ENCODE peak calls at places on chromosomes 5 and 9, in four cellular contexts. A is thyroid gland, B is Peyer's patch, W is WERI-Rb-1. X is an unnamed sample.

GRCh38 chr5:100595152-100595811 is 60.1 kb downstream of the FAM174A start:
- DNase-seq in A (no peak), W (no peak), B (peak; percentile 49), X (no peak)

GRCh38 chr9:18478517-18479361 is 4.8 kb downstream of the ADAMTSL1 start:
- DNase-seq in W (no peak), B (no peak), A (no peak), X (no peak)

GRCh38 chr5:90170231-90170630 is 239.3 kb downstream of the CETN3 start:
- DNase-seq in W (no peak), B (no peak), A (no peak), X (no peak)

GRCh38 chr9:4167040-4167671 is 132.7 kb downstream of the GLIS3 start:
- DNase-seq in A (no peak), W (no peak), B (no peak), X (no peak)

GRCh38 chr5:179967489-179967888 is 59.8 kb upstream of the TBC1D9B start:
- DNase-seq in W (no peak), B (peak; percentile 58), A (no peak), X (no peak)

GRCh38 chr9:38019731-38020130 is 49.3 kb downstream of the SHB start:
- DNase-seq in B (no peak), A (no peak), W (no peak), X (no peak)

GRCh38 chr5:140109050-140109817 is 4.7 kb upstream of the PURA start:
- DNase-seq in A (no peak), B (no peak), W (no peak), X (peak; percentile 32)

GRCh38 chr9:109019420-109019819 is 6.1 kb upstream of the CTNNAL1 start:
- DNase-seq in A (no peak), W (no peak), B (no peak), X (no peak)

GRCh38 chr9:14706530-14707140 is 13.4 kb upstream of the ZDHHC21 start:
- DNase-seq in B (no peak), A (no peak), W (no peak), X (no peak)

GRCh38 chr5:78961743-78962142 is 23.4 kb downstream of the ARSB start:
- DNase-seq in A (no peak), W (no peak), B (no peak), X (no peak)

GRCh38 chr5:83509535-83509934 is 38.0 kb downstream of the VCAN start:
- DNase-seq in B (no peak), A (peak; percentile 55), W (no peak), X (no peak)

GRCh38 chr9:16664211-16664610 is 206.3 kb downstream of the BNC2 start:
- DNase-seq in W (no peak), B (no peak), A (no peak), X (no peak)

GRCh38 chr5:77767301-77767700 is 8.8 kb downstream of the TBCA start:
- DNase-seq in A (no peak), B (no peak), W (no peak), X (no peak)

GRCh38 chr5:156991714-156992113 is 28.7 kb upstream of the TIMD4 start:
- DNase-seq in B (no peak), W (no peak), A (no peak), X (no peak)

GRCh38 chr5:76790632-76791290 is 28.1 kb upstream of the F2RL1 start:
- DNase-seq in W (peak; percentile 14), B (no peak), A (no peak), X (no peak)

GRCh38 chr5:154575869-154576806 is 98.1 kb upstream of the HAND1 start:
- DNase-seq in B (no peak), W (peak; percentile 37), A (no peak), X (no peak)

GRCh38 chr9:87301381-87301780 is 196.3 kb upstream of the DAPK1 start:
- DNase-seq in W (no peak), B (no peak), A (no peak), X (no peak)

GRCh38 chr9:110256142-110256391 is 240 bp downstream of the TXN start:
- DNase-seq in W (no peak), B (no peak), A (no peak), X (peak; percentile 74)

GRCh38 chr9:35579130-35579529 is 25.9 kb upstream of the TESK1 start:
- DNase-seq in B (no peak), A (no peak), W (no peak), X (no peak)

GRCh38 chr5:105849701-105850100 is 1821.0 kb downstream of the EFNA5 start:
- DNase-seq in B (no peak), A (no peak), W (no peak), X (no peak)

GRCh38 chr9:87963770-87964169 is 10.6 kb downstream of the CDK20 start:
- DNase-seq in W (no peak), A (no peak), B (no peak), X (no peak)

GRCh38 chr5:90981821-90982220 is 401.3 kb downstream of the ARRDC3 start:
- DNase-seq in A (no peak), W (no peak), B (no peak), X (no peak)

GRCh38 chr5:143479394-143479793 is 75.9 kb upstream of the NR3C1 start:
- DNase-seq in A (no peak), B (no peak), W (no peak), X (no peak)

GRCh38 chr5:54514269-54514668 is 3.3 kb upstream of the SNX18 start:
- DNase-seq in B (no peak), W (peak; percentile 35), A (peak; percentile 62), X (peak; percentile 30)

GRCh38 chr5:131389096-131389868 is 125.4 kb downstream of the CDC42SE2 start:
- DNase-seq in B (no peak), W (no peak), A (no peak), X (no peak)

GRCh38 chr9:136629001-136629878 is 33.5 kb upstream of the EGFL7 start:
- DNase-seq in B (no peak), A (no peak), W (peak; percentile 7), X (peak; percentile 16)

GRCh38 chr5:117788596-117788995 is 1199.8 kb downstream of the DTWD2 start:
- DNase-seq in A (no peak), W (no peak), B (no peak), X (no peak)

GRCh38 chr9:79123419-79123818 is 448.3 kb upstream of the TLE4 start:
- DNase-seq in B (no peak), A (no peak), W (no peak), X (no peak)

GRCh38 chr5:127031147-127031862 is 947 bp upstream of the MARCHF3 start:
- DNase-seq in A (peak; percentile 7), W (no peak), B (no peak), X (peak; percentile 34)

GRCh38 chr9:128735373-128735772 is 11.4 kb upstream of the ZDHHC12 start:
- DNase-seq in B (no peak), W (no peak), A (no peak), X (no peak)

GRCh38 chr5:3944930-3945329 is 349.3 kb downstream of the IRX1 start:
- DNase-seq in B (no peak), W (no peak), A (no peak), X (no peak)

GRCh38 chr5:120512068-120512467 is 48.0 kb downstream of the PRR16 start:
- DNase-seq in A (no peak), B (no peak), W (no peak), X (no peak)

GRCh38 chr5:44332360-44332971 is 56.8 kb downstream of the FGF10 start:
- DNase-seq in A (no peak), W (no peak), B (no peak), X (no peak)

GRCh38 chr9:5587024-5587423 is 41.9 kb upstream of the RIC1 start:
- DNase-seq in A (no peak), B (no peak), W (no peak), X (no peak)

GRCh38 chr5:117681431-117681830 is 1106.8 kb upstream of the SEMA6A start:
- DNase-seq in W (no peak), B (no peak), A (no peak), X (no peak)

GRCh38 chr9:33375238-33375840 is 27.0 kb downstream of the AQP7 start:
- DNase-seq in B (no peak), A (no peak), W (peak; percentile 53), X (no peak)

GRCh38 chr5:15807861-15808260 is 307.9 kb downstream of the FBXL7 start:
- DNase-seq in W (peak; percentile 61), B (no peak), A (peak; percentile 6), X (peak; percentile 31)
- TF ChIP-seq CTCF in W (peak; percentile 41), B (no peak), A (no peak), X (no peak)

GRCh38 chr9:107246259-107247254 is 36.5 kb upstream of the RAD23B start:
- DNase-seq in B (no peak), W (peak; percentile 71), A (no peak), X (no peak)
- TF ChIP-seq CTCF in B (no peak), W (peak; percentile 69), A (no peak), X (no peak)

DNA sequence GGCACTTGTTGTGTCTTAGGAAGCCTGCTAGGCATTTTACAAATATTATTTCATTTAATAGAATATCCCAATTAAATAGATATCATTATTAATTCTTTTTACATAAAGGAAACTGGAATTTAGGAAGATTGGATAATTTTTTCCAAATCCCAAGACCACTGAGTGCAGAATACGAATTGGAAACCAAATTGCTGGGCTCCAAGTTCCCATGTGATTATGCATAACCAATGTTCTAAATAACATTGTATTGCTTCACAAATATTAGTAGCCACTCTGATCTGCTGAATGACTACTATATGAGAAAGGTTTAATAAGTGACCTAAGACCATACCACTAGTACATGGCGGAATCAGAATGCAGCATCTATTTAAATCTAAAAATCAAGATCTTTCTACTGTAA is 57.7 kb downstream of the ALDH1A1 start:
- DNase-seq in W (no peak), B (no peak), A (no peak), X (no peak)
- TF ChIP-seq CTCF in W (no peak), B (no peak), A (no peak), X (no peak)

GRCh38 chr9:103078581-103078980 is 83.4 kb downstream of the CYLC2 start:
- DNase-seq in B (no peak), W (no peak), A (no peak), X (no peak)
- TF ChIP-seq CTCF in B (no peak), W (no peak), A (no peak), X (no peak)